ENCODE peak calls at places on chromosomes 13 and 19, in six cellular contexts. Y, H, Q, S, Z and T are unnamed samples.

GRCh38 chr19:11931513-11931912 is 6.6 kb downstream of the ZNF700 start:
- DNase-seq in Z (no peak), Y (no peak), Q (no peak), H (no peak), S (no peak), T (no peak)

GRCh38 chr13:114231886-114232285 is 2.8 kb upstream of the CDC16 start:
- DNase-seq in Y (no peak), Q (no peak), H (no peak), S (no peak), Z (no peak), T (no peak)

GRCh38 chr13:114065926-114066774 is 66.3 kb downstream of the RASA3 start:
- DNase-seq in H (no peak), Q (no peak), S (no peak), Z (no peak), Y (no peak), T (no peak)

GRCh38 chr19:46416077-46416709 is 2.8 kb upstream of the CCDC8 start:
- DNase-seq in H (peak), Q (no peak), Z (peak), Y (peak), S (peak), T (peak)

GRCh38 chr19:43229315-43229714 is 23.9 kb upstream of the PSG4 start:
- DNase-seq in H (no peak), Z (no peak), Y (no peak), S (no peak), Q (no peak), T (no peak)

GRCh38 chr19:12365094-12365371 is 450 bp downstream of the ZNF442 start:
- DNase-seq in H (no peak), S (no peak), Q (no peak), Z (no peak), Y (no peak), T (peak)

GRCh38 chr19:14347999-14348889 is 33.0 kb upstream of the ADGRE5 start:
- DNase-seq in Q (peak), S (peak), H (no peak), Z (no peak), Y (no peak), T (peak)

GRCh38 chr19:4678881-4679379 is 8.8 kb upstream of the MYDGF start:
- DNase-seq in Z (no peak), Q (no peak), S (peak), H (no peak), Y (no peak), T (peak)

GRCh38 chr19:38266070-38266469 is 1.7 kb downstream of the SPINT2 start:
- DNase-seq in Y (no peak), Q (no peak), H (no peak), S (no peak), Z (no peak), T (no peak)

GRCh38 chr19:49150106-49150943 is 4.9 kb downstream of the HRC start:
- DNase-seq in Y (peak), S (peak), H (no peak), Q (no peak), Z (no peak), T (peak)

DNA sequence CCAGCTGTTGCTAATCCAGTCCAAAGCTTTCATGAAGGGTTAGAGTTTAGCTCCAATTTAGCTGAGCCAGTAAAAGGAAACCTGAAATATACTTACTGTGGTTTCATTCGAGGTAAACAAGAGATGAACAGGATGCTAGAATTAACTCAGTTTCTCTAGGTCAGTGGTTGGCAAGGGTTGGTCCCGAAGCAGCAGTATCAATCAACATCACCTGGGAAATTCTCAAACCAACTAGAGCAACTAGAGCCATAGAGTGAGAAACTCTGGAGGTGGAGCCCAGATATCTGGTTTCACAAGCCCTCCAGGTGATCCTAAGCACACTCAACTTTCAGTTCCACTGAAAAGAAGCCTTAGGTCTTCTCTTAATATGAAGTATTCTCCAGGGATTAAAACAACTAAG is 376.7 kb downstream of the OXGR1 start:
- DNase-seq in Y (no peak), Z (no peak), Q (no peak), S (no peak), H (no peak), T (no peak)
- H3K27ac ChIP-seq in Y (no peak), Z (no peak), Q (no peak), S (no peak), H (no peak), T (no peak)

DNA sequence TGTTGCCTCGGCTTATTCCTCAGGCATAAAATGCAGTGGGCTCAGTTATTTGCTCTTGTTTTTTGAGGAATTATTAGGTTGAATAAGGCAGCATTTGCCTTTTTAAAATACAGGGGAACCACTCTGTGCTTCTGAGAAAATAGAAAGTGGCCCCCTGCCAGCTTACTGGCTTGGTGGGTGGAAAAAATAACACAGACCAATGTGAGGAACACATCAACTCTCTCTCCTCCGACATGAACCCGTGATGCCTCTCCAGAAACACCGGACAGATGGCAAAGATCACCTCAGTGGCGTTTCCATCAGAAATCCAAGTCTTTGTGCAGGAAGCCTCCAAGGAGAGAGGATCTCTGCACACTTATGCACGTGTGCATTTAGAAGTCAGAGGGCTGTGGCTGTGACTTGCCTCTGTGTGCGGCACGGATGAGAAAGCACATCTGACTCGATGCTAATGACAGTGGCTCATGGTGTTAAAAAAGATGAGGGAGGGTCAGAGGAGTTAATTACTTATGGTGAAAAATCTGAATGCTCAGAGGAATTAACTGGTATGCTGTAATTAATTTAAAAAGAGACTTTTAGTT is 112.3 kb upstream of the KLF12 start:
- DNase-seq in Y (no peak), S (no peak), Z (no peak), H (no peak), Q (no peak), T (peak)
- H3K4me3 ChIP-seq in Y (no peak), S (peak), Z (peak), H (no peak), Q (peak), T (no peak)

GRCh38 chr13:22061806-22062391 is 391.0 kb downstream of the FGF9 start:
- DNase-seq in Z (no peak), Q (no peak), S (no peak), Y (no peak), H (no peak), T (no peak)

GRCh38 chr13:22063416-22064124 is 392.7 kb downstream of the FGF9 start:
- DNase-seq in Q (no peak), S (no peak), Z (no peak), Y (no peak), H (no peak), T (no peak)

GRCh38 chr13:22060187-22060586 is 389.3 kb downstream of the FGF9 start:
- DNase-seq in Q (no peak), S (no peak), Z (no peak), H (no peak), Y (no peak), T (no peak)

GRCh38 chr13:22062478-22063205 is 391.8 kb downstream of the FGF9 start:
- DNase-seq in Z (no peak), S (no peak), H (peak), Y (no peak), Q (no peak), T (no peak)

GRCh38 chr13:22061371-22061805 is 390.5 kb downstream of the FGF9 start:
- DNase-seq in Q (peak), H (no peak), Z (no peak), S (no peak), Y (no peak), T (no peak)
- TF ChIP-seq CTCF in Q (peak), H (no peak), Z (no peak), S (no peak), Y (no peak), T (no peak)

GRCh38 chr19:33813391-33814101 is 16.9 kb downstream of the KCTD15 start:
- DNase-seq in H (no peak), Q (no peak), Z (no peak), S (no peak), Y (no peak), T (no peak)

GRCh38 chr19:33812388-33813330 is 16.0 kb downstream of the KCTD15 start:
- DNase-seq in Y (no peak), H (no peak), S (no peak), Q (no peak), Z (no peak), T (no peak)

GRCh38 chr19:33811736-33812387 is 15.2 kb downstream of the KCTD15 start:
- DNase-seq in Y (no peak), Q (no peak), H (no peak), S (no peak), Z (no peak), T (no peak)

GRCh38 chr19:33815410-33816340 is 19.0 kb downstream of the KCTD15 start:
- DNase-seq in H (no peak), Q (no peak), S (no peak), Y (no peak), Z (no peak), T (no peak)

GRCh38 chr19:33814181-33815165 is 17.8 kb downstream of the KCTD15 start:
- DNase-seq in Z (no peak), Y (no peak), Q (no peak), H (no peak), S (no peak), T (no peak)
- H3K27ac ChIP-seq in Z (no peak), Y (no peak), Q (no peak), H (no peak), S (no peak), T (no peak)

DNA sequence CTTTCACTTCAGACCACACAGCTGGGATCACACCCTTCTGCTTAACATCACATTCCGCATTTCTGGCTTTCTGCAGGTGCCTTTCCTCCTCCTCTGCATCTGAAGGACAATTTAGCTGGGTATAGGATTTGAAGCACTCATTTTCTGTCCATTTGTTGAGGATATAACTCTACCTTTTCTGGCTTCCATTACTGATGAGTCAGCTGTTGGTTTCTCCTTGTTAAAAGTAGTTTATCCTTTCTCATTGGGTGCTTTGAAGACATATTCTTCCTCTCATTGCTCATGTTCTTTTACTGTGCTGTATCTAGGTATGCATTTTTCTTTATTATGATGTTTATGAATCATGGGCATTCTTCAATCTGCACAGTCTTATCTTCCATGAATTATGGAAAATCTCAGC is 199.3 kb upstream of the SOX1 start:
- DNase-seq in Q (no peak), S (no peak), Z (no peak), Y (no peak), H (no peak), T (no peak)
- H3K4me3 ChIP-seq in Q (no peak), S (no peak), Z (no peak), Y (no peak), H (no peak), T (no peak)

GRCh38 chr19:31943305-31943704 is 402.1 kb upstream of the ZNF507 start:
- DNase-seq in Y (no peak), S (no peak), H (no peak), Q (no peak), Z (no peak), T (peak)
- TF ChIP-seq CTCF in Y (no peak), S (no peak), H (no peak), Q (no peak), Z (no peak), T (no peak)

GRCh38 chr13:46622918-46623256 is 69.9 kb downstream of the LRCH1 start:
- DNase-seq in Y (no peak), S (no peak), H (peak), Z (no peak), Q (no peak), T (peak)

GRCh38 chr13:46624353-46624752 is 71.4 kb downstream of the LRCH1 start:
- DNase-seq in Q (no peak), S (no peak), H (no peak), Z (no peak), Y (no peak), T (no peak)

GRCh38 chr13:46622013-46622917 is 69.3 kb downstream of the LRCH1 start:
- DNase-seq in Q (no peak), Z (no peak), Y (no peak), H (no peak), S (no peak), T (no peak)

GRCh38 chr13:46627462-46627861 is 74.5 kb downstream of the LRCH1 start:
- DNase-seq in Y (no peak), Z (no peak), Q (no peak), S (no peak), H (no peak), T (no peak)

DNA sequence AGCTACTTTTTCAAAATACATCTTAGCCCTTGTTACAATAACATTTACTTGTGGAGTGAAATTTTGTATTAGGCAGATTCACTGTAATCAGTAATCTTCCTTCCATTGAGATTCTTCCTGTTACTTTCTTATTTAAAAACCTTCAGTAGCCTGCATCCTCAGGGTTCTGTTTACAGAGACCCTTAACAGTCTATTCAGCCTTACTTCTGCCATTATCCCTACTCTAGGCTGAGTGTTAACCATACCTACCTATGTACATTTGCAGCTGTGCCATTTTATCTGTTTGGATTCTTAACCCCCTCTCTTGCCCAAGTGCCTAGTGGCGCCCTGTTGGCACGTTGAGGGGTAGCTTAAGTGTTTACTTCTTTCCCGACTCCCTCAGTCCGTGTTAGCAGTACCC is 71.9 kb downstream of the LRCH1 start:
- DNase-seq in Y (no peak), H (no peak), Z (no peak), S (no peak), Q (no peak), T (no peak)
- H3K27ac ChIP-seq in Y (no peak), H (no peak), Z (no peak), S (no peak), Q (no peak), T (no peak)

GRCh38 chr13:49063526-49063925 is 87.8 kb downstream of the FNDC3A start:
- DNase-seq in Q (no peak), Z (no peak), S (no peak), Y (no peak), H (no peak), T (no peak)
- H3K4me3 ChIP-seq in Q (no peak), Z (no peak), S (no peak), Y (no peak), H (no peak), T (no peak)

DNA sequence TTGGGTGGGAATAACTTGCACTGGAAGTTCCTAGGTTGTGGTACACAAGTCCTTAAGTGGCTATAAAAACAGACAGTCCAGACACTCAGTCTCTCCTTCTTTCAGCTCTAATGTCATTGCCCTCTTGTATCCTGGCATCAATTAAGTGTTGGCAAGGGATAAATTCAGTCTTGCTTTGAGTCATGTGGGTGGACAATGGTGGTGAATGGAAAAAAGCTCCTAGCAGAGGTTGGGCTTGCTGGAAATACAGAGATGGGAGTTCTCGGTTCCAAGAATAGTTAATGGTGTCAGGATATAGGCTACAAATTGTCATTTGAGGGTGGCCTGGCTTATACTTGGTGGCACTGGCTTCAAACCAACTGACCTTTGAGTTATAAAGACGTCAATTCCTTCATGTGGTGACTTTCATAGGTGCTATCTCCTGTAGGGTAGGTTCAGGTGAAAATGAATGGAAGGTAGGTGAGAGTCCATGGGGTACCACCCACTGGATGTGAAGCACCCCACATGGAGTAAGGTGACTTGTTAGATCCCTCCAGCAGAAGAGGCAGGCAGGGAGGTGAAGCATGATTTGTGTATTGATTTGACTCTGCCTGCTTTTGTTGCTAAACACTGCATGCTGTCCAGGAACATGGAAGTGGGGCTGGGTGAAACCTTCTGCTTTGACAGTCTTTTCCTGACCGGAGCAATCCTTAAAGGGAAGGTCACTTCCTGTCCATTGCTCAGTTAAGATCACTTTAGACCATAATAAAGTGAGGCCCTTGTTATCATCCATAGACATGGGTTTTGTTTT is 102.0 kb downstream of the LACC1 start:
- DNase-seq in Q (no peak), Y (no peak), H (no peak), S (no peak), Z (no peak), T (no peak)
- TF ChIP-seq CTCF in Q (no peak), Y (no peak), H (no peak), S (no peak), Z (no peak), T (no peak)